ENCODE peak calls at places on chromosomes 7 and 10, in six cellular contexts. V, N, G, M, D and Q are unnamed samples.

GRCh38 chr10:59903871-59904270 is 2.5 kb downstream of the CCDC6 start:
- DNase-seq in V (no peak), N (peak), G (peak), M (no peak), D (no peak), Q (no peak)

GRCh38 chr7:87797395-87797794 is 78.8 kb downstream of the SLC25A40 start:
- DNase-seq in V (no peak), N (no peak), G (no peak), M (no peak), D (no peak), Q (no peak)

GRCh38 chr7:437293-438280 is 82.1 kb downstream of the PDGFA start:
- DNase-seq in V (no peak), N (no peak), G (no peak), M (no peak), D (no peak), Q (no peak)

GRCh38 chr10:60347270-60347669 is 42.4 kb downstream of the ANK3 start:
- DNase-seq in V (no peak), N (no peak), G (no peak), M (no peak), D (no peak), Q (no peak)

GRCh38 chr7:158035343-158035742 is 552.3 kb downstream of the PTPRN2 start:
- DNase-seq in V (no peak), N (no peak), G (no peak), M (no peak), D (no peak), Q (no peak)

GRCh38 chr10:12717981-12718707 is 283.4 kb downstream of the CCDC3 start:
- DNase-seq in V (no peak), N (no peak), G (no peak), M (no peak), D (no peak), Q (no peak)

GRCh38 chr7:74498996-74499834 is 45.5 kb downstream of the GTF2IRD1 start:
- DNase-seq in V (no peak), N (no peak), G (no peak), M (no peak), D (no peak), Q (no peak)

GRCh38 chr7:75776295-75776971 is 4.4 kb upstream of the CCL26 start:
- DNase-seq in V (no peak), N (peak), G (peak), M (no peak), D (no peak), Q (no peak)

GRCh38 chr10:61937631-61938284 is 36.3 kb downstream of the ARID5B start:
- DNase-seq in V (no peak), N (peak), G (peak), M (no peak), D (no peak), Q (no peak)

GRCh38 chr10:122054046-122055025 is 65.4 kb downstream of the TACC2 start:
- DNase-seq in V (peak), N (peak), G (no peak), M (no peak), D (peak), Q (no peak)

GRCh38 chr7:105976868-105977267 is 13.8 kb downstream of the CDHR3 start:
- DNase-seq in V (no peak), N (no peak), G (no peak), M (no peak), D (no peak), Q (no peak)

GRCh38 chr10:125911145-125911544 is 14.8 kb downstream of the FANK1 start:
- DNase-seq in V (no peak), N (no peak), G (no peak), M (no peak), D (peak), Q (no peak)

GRCh38 chr7:35424869-35425495 is 171.1 kb upstream of the TBX20 start:
- DNase-seq in V (peak), N (peak), G (peak), M (no peak), D (peak), Q (peak)

GRCh38 chr10:42961776-42962119 is 115.1 kb upstream of the RET start:
- DNase-seq in V (no peak), N (no peak), G (no peak), M (no peak), D (no peak), Q (no peak)

GRCh38 chr7:22433710-22434460 is 66.1 kb downstream of the STEAP1B start:
- DNase-seq in V (peak), N (peak), G (no peak), M (no peak), D (no peak), Q (no peak)

GRCh38 chr7:88759216-88759955 is at the start of gene ZNF804B:
- DNase-seq in V (peak), N (no peak), G (no peak), M (no peak), D (peak), Q (peak)

GRCh38 chr7:371779-372545 is 82.0 kb downstream of the FOXL3 start:
- DNase-seq in V (peak), N (no peak), G (no peak), M (no peak), D (no peak), Q (no peak)

GRCh38 chr10:53536322-53536721 is 763.7 kb upstream of the MBL2 start:
- DNase-seq in V (no peak), N (no peak), G (no peak), M (no peak), D (no peak), Q (no peak)

GRCh38 chr10:43815486-43815885 is 166.8 kb upstream of the ZNF32 start:
- DNase-seq in V (no peak), N (no peak), G (no peak), M (no peak), D (no peak), Q (no peak)

GRCh38 chr10:11446895-11447294 is 164.6 kb downstream of the USP6NL start:
- DNase-seq in V (no peak), N (no peak), G (no peak), M (no peak), D (no peak), Q (no peak)

GRCh38 chr10:111391146-111391545 is 314.3 kb downstream of the ADRA2A start:
- DNase-seq in V (no peak), N (no peak), G (no peak), M (no peak), D (no peak), Q (no peak)
- TF ChIP-seq CTCF in V (no peak), N (no peak), G (no peak), M (no peak), D (no peak), Q (no peak)

DNA sequence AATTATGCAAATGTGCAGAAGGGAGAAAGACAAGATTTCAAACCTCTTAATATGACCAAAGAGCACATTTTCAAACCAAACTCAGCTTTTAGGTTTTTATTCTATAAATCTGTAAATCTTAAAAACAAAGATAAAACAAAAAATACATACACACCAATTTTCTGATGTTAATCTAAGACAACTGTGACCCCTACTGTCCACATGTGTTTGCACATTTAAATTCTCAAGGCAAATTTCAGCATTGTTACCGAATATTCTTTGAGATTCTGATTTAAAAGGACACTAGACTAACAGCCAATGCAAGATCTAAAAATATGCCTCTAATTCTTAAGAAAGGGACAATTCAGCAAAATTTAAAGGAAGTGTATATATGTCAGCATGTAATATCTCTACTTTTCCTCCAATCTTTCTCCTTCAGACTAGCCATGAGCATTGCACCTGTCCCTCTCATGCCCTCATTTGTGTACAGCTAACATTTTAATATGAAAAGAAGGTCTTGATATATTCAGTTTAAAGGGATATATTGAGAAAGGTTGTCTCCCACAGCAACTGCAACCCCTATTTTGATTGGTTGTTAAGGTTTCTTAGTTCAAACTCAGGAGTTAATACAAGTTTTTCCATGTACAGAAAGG is 417.9 kb downstream of the IPMK start:
- DNase-seq in V (no peak), N (no peak), G (no peak), M (no peak), D (peak), Q (no peak)
- TF ChIP-seq CTCF in V (no peak), N (peak), G (peak), M (no peak), D (peak), Q (peak)

GRCh38 chr10:90504172-90504571 is 353.7 kb downstream of the HTR7 start:
- DNase-seq in V (no peak), N (no peak), G (no peak), M (no peak), D (no peak), Q (no peak)
- TF ChIP-seq CTCF in V (no peak), N (no peak), G (no peak), M (no peak), D (no peak), Q (no peak)

DNA sequence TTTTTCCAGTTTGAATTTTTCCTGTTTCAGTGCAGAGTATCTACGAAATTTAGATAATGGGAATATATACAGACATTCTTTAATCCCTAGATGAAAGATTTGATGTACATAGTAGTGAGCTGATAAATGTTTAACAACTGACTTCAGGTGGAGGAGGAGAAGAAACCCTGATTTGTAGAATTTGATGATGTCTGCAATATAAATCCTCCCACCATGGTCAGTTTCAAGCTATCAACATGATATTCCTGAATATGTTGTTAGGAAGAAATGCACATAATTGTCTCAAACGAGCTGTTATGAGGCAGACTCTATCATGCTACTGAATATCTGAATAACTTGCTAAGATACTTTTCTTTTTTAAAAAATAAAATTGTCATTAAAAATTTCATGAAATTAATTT is 629.3 kb upstream of the LRRN3 start:
- DNase-seq in V (no peak), N (no peak), G (no peak), M (no peak), D (no peak), Q (no peak)
- TF ChIP-seq CTCF in V (no peak), N (no peak), G (no peak), M (no peak), D (no peak), Q (no peak)

GRCh38 chr7:2668401-2668800 is 19.6 kb upstream of the AMZ1 start:
- DNase-seq in V (no peak), N (peak), G (no peak), M (no peak), D (no peak), Q (no peak)
- TF ChIP-seq CTCF in V (no peak), N (no peak), G (no peak), M (no peak), D (no peak), Q (no peak)

DNA sequence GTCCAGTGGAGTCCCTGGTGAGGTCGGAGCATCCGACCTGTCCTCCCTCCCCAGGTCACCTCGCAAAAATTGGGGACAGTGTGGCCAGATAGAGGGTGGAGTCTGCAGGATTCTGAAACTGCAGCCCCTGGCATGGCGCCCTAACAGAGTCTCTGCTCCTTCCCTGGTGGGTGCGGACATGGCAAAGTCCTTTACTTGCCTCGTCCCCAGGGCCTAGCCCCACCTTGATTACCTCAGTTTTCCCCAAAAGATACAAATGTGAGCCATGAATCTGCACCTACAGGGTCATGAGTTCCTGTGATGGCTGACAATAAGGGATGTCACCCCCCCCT is 47.7 kb downstream of the NPVF start:
- DNase-seq in V (no peak), N (no peak), G (no peak), M (no peak), D (no peak), Q (no peak)
- TF ChIP-seq CTCF in V (no peak), N (peak), G (no peak), M (no peak), D (no peak), Q (no peak)

GRCh38 chr7:36668080-36668479 is 56.2 kb downstream of the AOAH start:
- DNase-seq in V (no peak), N (no peak), G (no peak), M (no peak), D (no peak), Q (no peak)

GRCh38 chr7:36670585-36671431 is 53.5 kb downstream of the AOAH start:
- DNase-seq in V (no peak), N (peak), G (no peak), M (no peak), D (peak), Q (peak)

GRCh38 chr7:36673703-36674102 is 50.6 kb downstream of the AOAH start:
- DNase-seq in V (no peak), N (no peak), G (no peak), M (no peak), D (no peak), Q (no peak)

GRCh38 chr7:36668750-36669149 is 55.5 kb downstream of the AOAH start:
- DNase-seq in V (no peak), N (no peak), G (no peak), M (no peak), D (no peak), Q (no peak)

GRCh38 chr7:36671432-36671829 is 52.9 kb downstream of the AOAH start:
- DNase-seq in V (no peak), N (no peak), G (no peak), M (no peak), D (no peak), Q (no peak)
- TF ChIP-seq CTCF in V (no peak), N (no peak), G (no peak), M (no peak), D (no peak), Q (no peak)

DNA sequence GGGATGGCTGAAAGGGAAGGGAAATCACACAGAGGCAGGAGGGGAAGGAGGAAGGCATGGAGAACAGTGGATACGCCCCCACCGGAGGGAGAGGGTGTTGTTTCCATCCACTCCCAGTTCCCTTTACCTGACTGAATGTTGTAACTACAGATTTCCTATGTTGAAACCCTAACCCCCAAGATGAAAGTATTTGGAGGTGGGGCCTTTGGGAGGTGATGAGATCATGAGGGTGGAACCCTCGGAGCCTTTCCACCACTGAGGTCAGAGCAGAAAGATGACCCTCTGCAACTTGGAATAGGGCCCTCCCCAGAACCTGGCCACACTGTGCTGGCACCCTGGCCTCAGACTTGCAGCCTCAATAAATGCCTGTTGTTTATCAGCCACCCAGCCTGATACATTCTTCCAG is 48.6 kb upstream of the CNPY1 start:
- DNase-seq in V (no peak), N (no peak), G (no peak), M (no peak), D (peak), Q (no peak)
- TF ChIP-seq CTCF in V (no peak), N (no peak), G (no peak), M (no peak), D (no peak), Q (no peak)

DNA sequence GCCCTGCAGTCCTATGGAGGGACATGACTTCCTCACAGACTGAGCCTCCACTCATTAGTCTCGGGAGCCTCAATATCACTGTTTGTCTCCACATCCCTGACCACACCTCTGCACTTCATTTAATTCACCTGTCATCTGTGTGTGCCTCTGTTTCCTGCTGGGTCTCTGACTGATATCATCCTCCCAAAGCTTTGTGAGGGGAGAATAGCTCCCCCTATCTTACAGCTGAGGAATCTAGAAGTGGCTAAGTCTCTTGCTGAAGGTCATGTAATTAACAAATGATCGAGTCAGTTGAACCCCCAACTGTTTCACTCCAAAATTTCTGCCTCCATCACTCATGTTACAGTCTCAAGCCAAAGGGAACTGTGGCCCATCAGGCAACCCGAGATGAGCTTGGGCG is 5.5 kb upstream of the CPXM2 start:
- DNase-seq in V (no peak), N (no peak), G (no peak), M (no peak), D (no peak), Q (no peak)
- TF ChIP-seq CTCF in V (no peak), N (peak), G (peak), M (no peak), D (peak), Q (no peak)

GRCh38 chr10:4767033-4767814 is 58.8 kb upstream of the AKR1E2 start:
- DNase-seq in V (no peak), N (peak), G (no peak), M (no peak), D (peak), Q (no peak)
- TF ChIP-seq CTCF in V (peak), N (peak), G (peak), M (peak), D (peak), Q (no peak)